ENCODE peak calls at places on chromosomes 2 and 18, in five cellular contexts. S, C, N, R and O are unnamed samples.

GRCh38 chr2:220277445-220277960 is 650.1 kb downstream of the SLC4A3 start:
- DNase-seq in S (no peak), C (no peak), N (no peak), R (peak), O (no peak)

GRCh38 chr18:29874519-29875098 is 1167.9 kb downstream of the DSC3 start:
- DNase-seq in S (peak), C (peak), N (no peak), R (peak), O (peak)

GRCh38 chr18:29271496-29271895 is 1094.6 kb upstream of the CDH2 start:
- DNase-seq in S (no peak), C (peak), N (no peak), R (no peak), O (no peak)

GRCh38 chr2:178190938-178191910 is 3.1 kb upstream of the OSBPL6 start:
- DNase-seq in S (no peak), C (peak), N (no peak), R (peak), O (no peak)

GRCh38 chr2:194621945-194622344 is 1035.1 kb upstream of the SLC39A10 start:
- DNase-seq in S (no peak), C (no peak), N (no peak), R (no peak), O (no peak)

GRCh38 chr2:222939208-222939846 is 78.5 kb downstream of the ACSL3 start:
- DNase-seq in S (peak), C (peak), N (peak), R (peak), O (peak)

GRCh38 chr2:160482673-160483072 is 10.9 kb downstream of the RBMS1 start:
- DNase-seq in S (no peak), C (no peak), N (no peak), R (no peak), O (no peak)

GRCh38 chr2:69958480-69958879 is 3.0 kb downstream of the ASPRV1 start:
- DNase-seq in S (peak), C (no peak), N (no peak), R (no peak), O (no peak)

GRCh38 chr18:53153281-53153680 is 813.3 kb downstream of the DCC start:
- DNase-seq in S (peak), C (no peak), N (peak), R (peak), O (no peak)

GRCh38 chr2:179020156-179020750 is 29.7 kb downstream of the CCDC141 start:
- DNase-seq in S (peak), C (peak), N (peak), R (peak), O (no peak)

GRCh38 chr2:157899125-157899839 is 23.2 kb upstream of the ACVR1 start:
- DNase-seq in S (no peak), C (no peak), N (no peak), R (no peak), O (no peak)

GRCh38 chr2:237012577-237013237 is 73.0 kb upstream of the COPS8 start:
- DNase-seq in S (no peak), C (peak), N (no peak), R (peak), O (no peak)

GRCh38 chr2:226366920-226367319 is 432.7 kb downstream of the IRS1 start:
- DNase-seq in S (no peak), C (no peak), N (no peak), R (no peak), O (no peak)

GRCh38 chr2:217638533-217638932 is 364.3 kb downstream of the TNS1 start:
- DNase-seq in S (no peak), C (no peak), N (no peak), R (no peak), O (no peak)

GRCh38 chr2:18841248-18842150 is 252.1 kb upstream of the NT5C1B start:
- DNase-seq in S (no peak), C (no peak), N (no peak), R (no peak), O (no peak)

GRCh38 chr18:77063256-77063655 is 69.3 kb downstream of the MBP start:
- DNase-seq in S (no peak), C (no peak), N (no peak), R (no peak), O (no peak)

GRCh38 chr2:230863031-230863430 is 1.7 kb upstream of the ITM2C start:
- DNase-seq in S (no peak), C (no peak), N (no peak), R (no peak), O (no peak)

GRCh38 chr2:129301431-129301913 is 678.0 kb upstream of the RAB6C start:
- DNase-seq in S (no peak), C (no peak), N (no peak), R (no peak), O (no peak)

GRCh38 chr2:128446866-128447537 is 128.3 kb upstream of the HS6ST1 start:
- DNase-seq in S (peak), C (no peak), N (peak), R (no peak), O (no peak)

GRCh38 chr2:25711641-25712369 is 38.4 kb upstream of the DTNB start:
- DNase-seq in S (no peak), C (no peak), N (no peak), R (no peak), O (no peak)

GRCh38 chr2:5125017-5125730 is 567.0 kb upstream of the SOX11 start:
- DNase-seq in S (no peak), C (no peak), N (no peak), R (no peak), O (peak)

GRCh38 chr2:73979021-73979420 is 5.7 kb upstream of the TET3 start:
- DNase-seq in S (peak), C (no peak), N (no peak), R (no peak), O (no peak)

GRCh38 chr18:62611395-62612241 is 88.8 kb downstream of the ZCCHC2 start:
- DNase-seq in S (no peak), C (no peak), N (peak), R (no peak), O (no peak)

GRCh38 chr2:44277541-44277940 is 2.3 kb downstream of the SLC3A1 start:
- DNase-seq in S (no peak), C (peak), N (no peak), R (no peak), O (no peak)

GRCh38 chr2:44273076-44273475 is 2.2 kb upstream of the SLC3A1 start:
- DNase-seq in S (no peak), C (no peak), N (no peak), R (no peak), O (no peak)

GRCh38 chr2:44273596-44273995 is 1.7 kb upstream of the SLC3A1 start:
- DNase-seq in S (no peak), C (no peak), N (no peak), R (no peak), O (no peak)

GRCh38 chr2:44271296-44271695 is 4.0 kb upstream of the SLC3A1 start:
- DNase-seq in S (no peak), C (no peak), N (no peak), R (no peak), O (no peak)

GRCh38 chr2:44275915-44276279 is 617 bp downstream of the SLC3A1 start:
- DNase-seq in S (no peak), C (peak), N (no peak), R (no peak), O (no peak)
- H2AK5ac ChIP-seq in S (no peak), C (peak), N (no peak), R (no peak), O (no peak)

DNA sequence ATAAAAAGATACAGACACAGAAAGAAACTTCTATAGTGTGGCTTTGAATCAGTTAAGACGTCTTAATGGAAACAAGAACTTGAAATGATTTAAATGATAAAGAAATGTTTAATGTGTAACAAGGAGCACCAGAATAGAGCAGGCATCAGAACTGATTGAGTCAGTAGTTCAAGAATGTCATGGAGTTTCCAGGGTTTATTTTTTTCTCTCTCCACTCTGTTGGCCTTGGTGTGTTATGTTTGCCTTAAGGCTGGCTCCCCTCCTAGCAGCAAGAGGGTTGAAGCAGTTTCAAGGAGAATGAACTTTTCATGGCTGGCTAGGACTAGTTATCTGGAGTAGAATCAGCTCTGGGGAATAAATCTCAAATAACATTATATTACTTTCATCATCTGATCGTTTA is 13.4 kb upstream of the GLS start:
- DNase-seq in S (no peak), C (peak), N (no peak), R (no peak), O (no peak)
- H2BK12ac ChIP-seq in S (no peak), C (no peak), N (no peak), R (no peak), O (no peak)

GRCh38 chr2:97997774-97998392 is 2.1 kb upstream of the TMEM131 start:
- DNase-seq in S (no peak), C (no peak), N (no peak), R (no peak), O (no peak)

GRCh38 chr2:97995734-97996624 is at the start of gene TMEM131:
- DNase-seq in S (peak), C (peak), N (peak), R (peak), O (peak)

GRCh38 chr2:97998431-97998830 is 2.7 kb upstream of the TMEM131 start:
- DNase-seq in S (no peak), C (no peak), N (no peak), R (no peak), O (no peak)

GRCh38 chr2:97995026-97995733 is 568 bp downstream of the TMEM131 start:
- DNase-seq in S (no peak), C (peak), N (peak), R (peak), O (peak)

GRCh38 chr2:97996679-97997078 is 931 bp upstream of the TMEM131 start:
- DNase-seq in S (no peak), C (no peak), N (no peak), R (no peak), O (no peak)
- H4K91ac ChIP-seq in S (no peak), C (no peak), N (no peak), R (peak), O (no peak)

GRCh38 chr18:9771261-9771976 is 63.3 kb downstream of the RAB31 start:
- DNase-seq in S (peak), C (peak), N (peak), R (peak), O (peak)

GRCh38 chr18:9774150-9774549 is 66.0 kb downstream of the RAB31 start:
- DNase-seq in S (no peak), C (no peak), N (peak), R (no peak), O (no peak)

GRCh38 chr18:9772847-9773677 is 65.0 kb downstream of the RAB31 start:
- DNase-seq in S (no peak), C (no peak), N (peak), R (no peak), O (no peak)

GRCh38 chr18:9775172-9775571 is 67.1 kb downstream of the RAB31 start:
- DNase-seq in S (no peak), C (peak), N (peak), R (peak), O (no peak)

GRCh38 chr18:9771977-9772660 is 64.0 kb downstream of the RAB31 start:
- DNase-seq in S (no peak), C (no peak), N (no peak), R (peak), O (no peak)
- H2AK5ac ChIP-seq in S (no peak), C (no peak), N (peak), R (no peak), O (no peak)